ENCODE peak calls at places on chromosomes 11 and 22, in eight cellular contexts. Q is Caki2; J is activated CD4-positive, alpha-beta T cell treated with anti-CD3 and anti-CD28 coated beads, Interleukin-2, amount 50 U/mL, for 48 hours; N is Kasumi-1; U is NCI-H460; F is ELR; E is AG09309; M is Ammon's horn. C is an unnamed sample.

GRCh38 chr11:65224939-65225283 is 36.9 kb upstream of the POLA2 start:
- DNase-seq in Q (no peak), J (no peak), N (no peak), U (no peak), F (peak), E (peak), M (no peak), C (no peak)

GRCh38 chr11:75522645-75523044 is 3.1 kb downstream of the GDPD5 start:
- DNase-seq in Q (no peak), J (no peak), N (no peak), U (no peak), F (no peak), E (no peak), M (no peak), C (no peak)

GRCh38 chr11:134606251-134606650 is 194.2 kb upstream of the B3GAT1 start:
- DNase-seq in Q (no peak), J (no peak), N (no peak), U (no peak), F (no peak), E (no peak), M (no peak), C (no peak)

GRCh38 chr22:35313311-35314121 is 13.8 kb downstream of the TOM1 start:
- DNase-seq in Q (peak), J (no peak), N (no peak), U (no peak), F (peak), E (peak), M (no peak), C (peak)

GRCh38 chr22:42270178-42270511 is 308 bp downstream of the TCF20 start:
- DNase-seq in Q (no peak), J (no peak), N (peak), U (no peak), F (peak), E (no peak), M (no peak), C (peak)

GRCh38 chr22:30268331-30268730 is 1.7 kb upstream of the OSM start:
- DNase-seq in Q (no peak), J (no peak), N (no peak), U (no peak), F (no peak), E (no peak), M (no peak), C (no peak)

GRCh38 chr22:49738006-49738405 is 89.7 kb downstream of the BRD1 start:
- DNase-seq in Q (no peak), J (no peak), N (no peak), U (no peak), F (no peak), E (no peak), M (no peak), C (peak)

GRCh38 chr11:61971177-61972111 is 4.0 kb upstream of the FTH1 start:
- DNase-seq in Q (peak), J (peak), N (peak), U (peak), F (peak), E (peak), M (peak), C (peak)

GRCh38 chr11:60891103-60891741 is 15.2 kb downstream of the PRPF19 start:
- DNase-seq in Q (no peak), J (peak), N (no peak), U (no peak), F (no peak), E (no peak), M (no peak), C (no peak)

GRCh38 chr11:100769617-100770016 is 82.5 kb downstream of the ARHGAP42 start:
- DNase-seq in Q (no peak), J (no peak), N (no peak), U (no peak), F (no peak), E (no peak), M (no peak), C (no peak)

GRCh38 chr11:5690736-5691135 is 1.1 kb downstream of the TRIM22 start:
- DNase-seq in Q (no peak), J (no peak), N (no peak), U (no peak), F (no peak), E (no peak), M (no peak), C (no peak)

GRCh38 chr11:126375726-126376125 is 20.2 kb downstream of the ST3GAL4 start:
- DNase-seq in Q (no peak), J (no peak), N (no peak), U (no peak), F (peak), E (no peak), M (no peak), C (no peak)

GRCh38 chr11:134822930-134823329 is 410.9 kb upstream of the B3GAT1 start:
- DNase-seq in Q (no peak), J (no peak), N (no peak), U (no peak), F (no peak), E (no peak), M (no peak), C (no peak)

GRCh38 chr22:23837496-23837859 is 1.3 kb downstream of the DERL3 start:
- DNase-seq in Q (no peak), J (no peak), N (no peak), U (no peak), F (no peak), E (no peak), M (no peak), C (no peak)

GRCh38 chr11:94149435-94149834 is 20.8 kb downstream of the PANX1 start:
- DNase-seq in Q (no peak), J (no peak), N (no peak), U (peak), F (no peak), E (no peak), M (no peak), C (no peak)

GRCh38 chr22:28906312-28906711 is 22.9 kb downstream of the ZNRF3 start:
- DNase-seq in Q (no peak), J (no peak), N (no peak), U (no peak), F (no peak), E (no peak), M (no peak), C (no peak)

GRCh38 chr11:95680169-95680929 is 109.2 kb downstream of the FAM76B start:
- DNase-seq in Q (no peak), J (no peak), N (no peak), U (no peak), F (no peak), E (peak), M (no peak), C (no peak)

GRCh38 chr11:6210274-6210955 is 5.1 kb downstream of the C11orf42 start:
- DNase-seq in Q (no peak), J (no peak), N (no peak), U (no peak), F (no peak), E (no peak), M (no peak), C (no peak)

GRCh38 chr11:114621072-114621471 is 25.5 kb upstream of the NXPE4 start:
- DNase-seq in Q (no peak), J (no peak), N (no peak), U (no peak), F (no peak), E (no peak), M (no peak), C (no peak)

GRCh38 chr11:63521896-63522295 is 14.7 kb upstream of the PLAAT4 start:
- DNase-seq in Q (no peak), J (no peak), N (no peak), U (no peak), F (no peak), E (no peak), M (no peak), C (no peak)

GRCh38 chr11:9219115-9219514 is 46.0 kb downstream of the DENND5A start:
- DNase-seq in Q (no peak), J (no peak), N (no peak), U (no peak), F (no peak), E (peak), M (no peak), C (no peak)

GRCh38 chr22:49140921-49141680 is 686.6 kb downstream of the BRD1 start:
- DNase-seq in Q (no peak), J (no peak), N (no peak), U (no peak), F (no peak), E (no peak), M (no peak), C (no peak)

GRCh38 chr11:86551693-86552092 is 120.7 kb downstream of the ME3 start:
- DNase-seq in Q (peak), J (no peak), N (no peak), U (no peak), F (no peak), E (no peak), M (no peak), C (no peak)

GRCh38 chr11:36055356-36055755 is 111.5 kb downstream of the LDLRAD3 start:
- DNase-seq in Q (no peak), J (no peak), N (no peak), U (no peak), F (no peak), E (no peak), M (no peak), C (no peak)

GRCh38 chr11:100719362-100719761 is 32.3 kb downstream of the ARHGAP42 start:
- DNase-seq in Q (no peak), J (no peak), N (no peak), U (no peak), F (no peak), E (no peak), M (peak), C (no peak)

GRCh38 chr11:122305018-122305417 is 189.0 kb upstream of the BLID start:
- DNase-seq in Q (no peak), J (no peak), N (no peak), U (no peak), F (no peak), E (no peak), M (no peak), C (no peak)

GRCh38 chr11:34203377-34203801 is 98.0 kb downstream of the NAT10 start:
- DNase-seq in Q (no peak), J (no peak), N (no peak), U (no peak), F (no peak), E (no peak), M (no peak), C (no peak)